ENCODE peak calls at places on chromosome 1, in five cellular contexts. One of them, this sample, is unnamed.

GRCh38 chr1:52237430-52237829 is 95.5 kb downstream of the ZFYVE9 start:
- DNase-seq in PC-3: peak; percentile 66
- DNase-seq in heart right ventricle: no peak
- DNase-seq in sigmoid colon: no peak
- DNase-seq in mesendoderm: no peak
- DNase-seq in this sample: no peak

GRCh38 chr1:91725961-91726704 is 159.8 kb downstream of the TGFBR3 start:
- DNase-seq in mesendoderm: no peak
- DNase-seq in sigmoid colon: peak; percentile 89
- DNase-seq in PC-3: no peak
- DNase-seq in heart right ventricle: no peak
- DNase-seq in this sample: no peak

GRCh38 chr1:165387956-165388355 is 31.4 kb upstream of the LMX1A start:
- DNase-seq in heart right ventricle: no peak
- DNase-seq in PC-3: no peak
- DNase-seq in mesendoderm: no peak
- DNase-seq in sigmoid colon: no peak
- DNase-seq in this sample: no peak

GRCh38 chr1:40740039-40740991 is 43.3 kb upstream of the KCNQ4 start:
- DNase-seq in PC-3: no peak
- DNase-seq in sigmoid colon: peak; percentile 72
- DNase-seq in mesendoderm: no peak
- DNase-seq in heart right ventricle: no peak
- DNase-seq in this sample: no peak

GRCh38 chr1:111242805-111243523 is 15.5 kb downstream of the CHI3L2 start:
- DNase-seq in PC-3: no peak
- DNase-seq in mesendoderm: no peak
- DNase-seq in sigmoid colon: no peak
- DNase-seq in heart right ventricle: peak; percentile 21
- DNase-seq in this sample: no peak

GRCh38 chr1:35047188-35047858 is 15.6 kb upstream of the ZMYM6 start:
- DNase-seq in sigmoid colon: no peak
- DNase-seq in PC-3: peak; percentile 64
- DNase-seq in heart right ventricle: no peak
- DNase-seq in mesendoderm: no peak
- DNase-seq in this sample: no peak

GRCh38 chr1:64969305-64970066 is 3.1 kb upstream of the JAK1 start:
- DNase-seq in mesendoderm: no peak
- DNase-seq in PC-3: peak; percentile 21
- DNase-seq in sigmoid colon: no peak
- DNase-seq in heart right ventricle: no peak
- DNase-seq in this sample: no peak

GRCh38 chr1:28064064-28064463 is 24.3 kb downstream of the EYA3 start:
- DNase-seq in heart right ventricle: no peak
- DNase-seq in sigmoid colon: no peak
- DNase-seq in mesendoderm: no peak
- DNase-seq in PC-3: peak; percentile 67
- DNase-seq in this sample: no peak

GRCh38 chr1:207243756-207244408 is 77.6 kb upstream of the CD55 start:
- DNase-seq in sigmoid colon: no peak
- DNase-seq in heart right ventricle: no peak
- DNase-seq in PC-3: no peak
- DNase-seq in mesendoderm: no peak
- DNase-seq in this sample: no peak

GRCh38 chr1:18293291-18293690 is 185.7 kb downstream of the IGSF21 start:
- DNase-seq in PC-3: no peak
- DNase-seq in heart right ventricle: no peak
- DNase-seq in sigmoid colon: no peak
- DNase-seq in mesendoderm: no peak
- DNase-seq in this sample: no peak

GRCh38 chr1:1665815-1666251 is 7.0 kb upstream of the CDK11B start:
- DNase-seq in sigmoid colon: peak; percentile 59
- DNase-seq in PC-3: no peak
- DNase-seq in heart right ventricle: no peak
- DNase-seq in mesendoderm: peak; percentile 44
- DNase-seq in this sample: no peak

GRCh38 chr1:166090244-166090643 is 76.6 kb downstream of the FAM78B start:
- DNase-seq in mesendoderm: no peak
- DNase-seq in sigmoid colon: no peak
- DNase-seq in PC-3: no peak
- DNase-seq in heart right ventricle: no peak
- DNase-seq in this sample: no peak

GRCh38 chr1:83499998-83500397 is 498.9 kb downstream of the TTLL7 start:
- DNase-seq in PC-3: no peak
- DNase-seq in heart right ventricle: no peak
- DNase-seq in sigmoid colon: no peak
- DNase-seq in mesendoderm: no peak
- DNase-seq in this sample: no peak

GRCh38 chr1:6448749-6449631 is 17.0 kb downstream of the TNFRSF25 start:
- DNase-seq in sigmoid colon: no peak
- DNase-seq in heart right ventricle: no peak
- DNase-seq in mesendoderm: peak; percentile 73
- DNase-seq in PC-3: peak; percentile 33
- DNase-seq in this sample: no peak

GRCh38 chr1:177748080-177748801 is 221.6 kb downstream of the SEC16B start:
- DNase-seq in heart right ventricle: no peak
- DNase-seq in PC-3: no peak
- DNase-seq in mesendoderm: no peak
- DNase-seq in sigmoid colon: no peak
- DNase-seq in this sample: no peak

GRCh38 chr1:18140411-18140810 is 32.8 kb downstream of the IGSF21 start:
- DNase-seq in mesendoderm: no peak
- DNase-seq in heart right ventricle: no peak
- DNase-seq in sigmoid colon: no peak
- DNase-seq in PC-3: no peak
- DNase-seq in this sample: no peak

GRCh38 chr1:6252374-6252710 is 8.4 kb downstream of the HES3 start:
- DNase-seq in PC-3: no peak
- DNase-seq in heart right ventricle: no peak
- DNase-seq in sigmoid colon: no peak
- DNase-seq in mesendoderm: no peak
- DNase-seq in this sample: no peak

GRCh38 chr1:54081306-54082270 is 28.2 kb downstream of the TCEANC2 start:
- DNase-seq in heart right ventricle: peak; percentile 30
- DNase-seq in mesendoderm: peak; percentile 97
- DNase-seq in sigmoid colon: peak; percentile 69
- DNase-seq in PC-3: peak; percentile 87
- DNase-seq in this sample: peak; percentile 70

GRCh38 chr1:74733616-74734484 is 898 bp downstream of the TYW3 start:
- DNase-seq in heart right ventricle: no peak
- DNase-seq in PC-3: peak; percentile 81
- DNase-seq in mesendoderm: peak; percentile 87
- DNase-seq in sigmoid colon: no peak
- DNase-seq in this sample: no peak

GRCh38 chr1:37471345-37472231 is 2.8 kb upstream of the ZC3H12A start:
- DNase-seq in PC-3: peak; percentile 82
- DNase-seq in sigmoid colon: peak; percentile 91
- DNase-seq in heart right ventricle: peak; percentile 67
- DNase-seq in mesendoderm: peak; percentile 95
- DNase-seq in this sample: peak; percentile 95

GRCh38 chr1:117846674-117847425 is 82.6 kb downstream of the GDAP2 start:
- DNase-seq in mesendoderm: no peak
- DNase-seq in PC-3: no peak
- DNase-seq in heart right ventricle: no peak
- DNase-seq in sigmoid colon: no peak
- DNase-seq in this sample: no peak

GRCh38 chr1:219427989-219428388 is 184.9 kb downstream of the ZC3H11B start:
- DNase-seq in sigmoid colon: no peak
- DNase-seq in mesendoderm: no peak
- DNase-seq in heart right ventricle: no peak
- DNase-seq in PC-3: no peak
- DNase-seq in this sample: no peak

GRCh38 chr1:70284366-70284765 is 63.2 kb downstream of the SRSF11 start:
- DNase-seq in sigmoid colon: no peak
- DNase-seq in PC-3: no peak
- DNase-seq in heart right ventricle: no peak
- DNase-seq in mesendoderm: no peak
- DNase-seq in this sample: no peak

GRCh38 chr1:161068306-161069200 is 1.1 kb downstream of the ARHGAP30 start:
- DNase-seq in sigmoid colon: peak; percentile 80
- DNase-seq in heart right ventricle: peak; percentile 62
- DNase-seq in mesendoderm: no peak
- DNase-seq in PC-3: no peak
- DNase-seq in this sample: peak; percentile 76

GRCh38 chr1:89953072-89953626 is 41.8 kb upstream of the ZNF326 start:
- DNase-seq in heart right ventricle: no peak
- DNase-seq in mesendoderm: peak; percentile 90
- DNase-seq in sigmoid colon: no peak
- DNase-seq in PC-3: peak; percentile 95
- DNase-seq in this sample: no peak

GRCh38 chr1:240098534-240098933 is 6.9 kb downstream of the FMN2 start:
- DNase-seq in heart right ventricle: no peak
- DNase-seq in mesendoderm: no peak
- DNase-seq in sigmoid colon: no peak
- DNase-seq in PC-3: peak; percentile 47
- DNase-seq in this sample: no peak

GRCh38 chr1:51819810-51820209 is 58.7 kb downstream of the NRDC start:
- DNase-seq in sigmoid colon: no peak
- DNase-seq in mesendoderm: no peak
- DNase-seq in heart right ventricle: no peak
- DNase-seq in PC-3: no peak
- DNase-seq in this sample: no peak

GRCh38 chr1:32470991-32471694 is 6.3 kb downstream of the ZBTB8B start:
- DNase-seq in heart right ventricle: no peak
- DNase-seq in sigmoid colon: no peak
- DNase-seq in mesendoderm: peak; percentile 66
- DNase-seq in PC-3: no peak
- DNase-seq in this sample: no peak

GRCh38 chr1:98053471-98054366 is 132.9 kb upstream of the DPYD start:
- DNase-seq in PC-3: peak; percentile 87
- DNase-seq in mesendoderm: peak; percentile 92
- DNase-seq in heart right ventricle: peak; percentile 65
- DNase-seq in sigmoid colon: peak; percentile 68
- DNase-seq in this sample: no peak

GRCh38 chr1:116311756-116312691 is 61.0 kb upstream of the ATP1A1 start:
- DNase-seq in heart right ventricle: no peak
- DNase-seq in mesendoderm: no peak
- DNase-seq in sigmoid colon: no peak
- DNase-seq in PC-3: peak; percentile 73
- DNase-seq in this sample: no peak

GRCh38 chr1:17955302-17956285 is 152.0 kb upstream of the IGSF21 start:
- DNase-seq in PC-3: peak; percentile 25
- DNase-seq in mesendoderm: no peak
- DNase-seq in heart right ventricle: no peak
- DNase-seq in sigmoid colon: no peak
- DNase-seq in this sample: no peak

GRCh38 chr1:180255538-180256352 is 25.7 kb downstream of the LHX4 start:
- DNase-seq in sigmoid colon: no peak
- DNase-seq in heart right ventricle: no peak
- DNase-seq in PC-3: no peak
- DNase-seq in mesendoderm: no peak
- DNase-seq in this sample: no peak

GRCh38 chr1:101130673-101131072 is 105.1 kb upstream of the DPH5 start:
- DNase-seq in heart right ventricle: no peak
- DNase-seq in mesendoderm: peak; percentile 66
- DNase-seq in PC-3: peak; percentile 74
- DNase-seq in sigmoid colon: no peak
- DNase-seq in this sample: no peak

GRCh38 chr1:177383715-177384114 is 213.0 kb downstream of the BRINP2 start:
- DNase-seq in sigmoid colon: no peak
- DNase-seq in mesendoderm: no peak
- DNase-seq in PC-3: no peak
- DNase-seq in heart right ventricle: no peak
- DNase-seq in this sample: no peak

GRCh38 chr1:147577033-147577773 is 35.9 kb downstream of the BCL9 start:
- DNase-seq in sigmoid colon: no peak
- DNase-seq in mesendoderm: no peak
- DNase-seq in PC-3: no peak
- DNase-seq in heart right ventricle: no peak
- DNase-seq in this sample: no peak

GRCh38 chr1:203871114-203871875 is 9.9 kb downstream of the SNRPE start:
- DNase-seq in PC-3: peak; percentile 88
- DNase-seq in mesendoderm: peak; percentile 82
- DNase-seq in sigmoid colon: peak; percentile 69
- DNase-seq in heart right ventricle: no peak
- DNase-seq in this sample: no peak

GRCh38 chr1:46677339-46677738 is 5.7 kb downstream of the TEX38 start:
- DNase-seq in sigmoid colon: no peak
- DNase-seq in mesendoderm: no peak
- DNase-seq in PC-3: no peak
- DNase-seq in heart right ventricle: no peak
- DNase-seq in this sample: no peak

GRCh38 chr1:198749279-198749678 is 110.4 kb downstream of the PTPRC start:
- DNase-seq in heart right ventricle: no peak
- DNase-seq in PC-3: peak; percentile 50
- DNase-seq in mesendoderm: no peak
- DNase-seq in sigmoid colon: no peak
- DNase-seq in this sample: no peak

GRCh38 chr1:150302338-150302737 is 8.7 kb downstream of the MRPS21 start:
- DNase-seq in mesendoderm: no peak
- DNase-seq in heart right ventricle: no peak
- DNase-seq in sigmoid colon: no peak
- DNase-seq in PC-3: no peak
- DNase-seq in this sample: no peak

GRCh38 chr1:81920245-81920740 is 119.6 kb downstream of the ADGRL2 start:
- DNase-seq in sigmoid colon: no peak
- DNase-seq in heart right ventricle: peak; percentile 17
- DNase-seq in mesendoderm: peak; percentile 97
- DNase-seq in PC-3: no peak
- DNase-seq in this sample: no peak

GRCh38 chr1:3729594-3730555 is 22.4 kb upstream of the CCDC27 start:
- DNase-seq in heart right ventricle: peak; percentile 6
- DNase-seq in sigmoid colon: no peak
- DNase-seq in PC-3: no peak
- DNase-seq in mesendoderm: no peak
- DNase-seq in this sample: no peak
- H3K36me3 ChIP-seq in heart right ventricle: no peaks in the 10 kb centered on the region
- H3K36me3 ChIP-seq in sigmoid colon: no peaks in the 10 kb centered on the region
- H3K36me3 ChIP-seq in PC-3: no peaks in the 10 kb centered on the region
- H3K36me3 ChIP-seq in mesendoderm: no peaks in the 10 kb centered on the region
- H3K36me3 ChIP-seq in this sample: no peaks in the 10 kb centered on the region

GRCh38 chr1:184748767-184749166 is 5.9 kb downstream of the EDEM3 start:
- DNase-seq in PC-3: no peak
- DNase-seq in mesendoderm: no peak
- DNase-seq in heart right ventricle: no peak
- DNase-seq in sigmoid colon: no peak
- DNase-seq in this sample: no peak
- H3K4me1 ChIP-seq in PC-3: peaks cover 39% of the 10 kb centered on the region
- H3K4me1 ChIP-seq in mesendoderm: no peaks in the 10 kb centered on the region
- H3K4me1 ChIP-seq in heart right ventricle: peaks cover 69% of the 10 kb centered on the region
- H3K4me1 ChIP-seq in sigmoid colon: no peaks in the 10 kb centered on the region
- H3K4me1 ChIP-seq in this sample: peaks cover 2% of the 10 kb centered on the region

GRCh38 chr1:158951956-158952355 is 20.6 kb downstream of the PYHIN1 start:
- DNase-seq in sigmoid colon: no peak
- DNase-seq in PC-3: no peak
- DNase-seq in mesendoderm: no peak
- DNase-seq in heart right ventricle: no peak
- DNase-seq in this sample: no peak
- H3K36me3 ChIP-seq in sigmoid colon: no peaks in the 10 kb centered on the region
- H3K36me3 ChIP-seq in PC-3: no peaks in the 10 kb centered on the region
- H3K36me3 ChIP-seq in mesendoderm: no peaks in the 10 kb centered on the region
- H3K36me3 ChIP-seq in heart right ventricle: no peaks in the 10 kb centered on the region
- H3K36me3 ChIP-seq in this sample: no peaks in the 10 kb centered on the region

GRCh38 chr1:221711642-221712041 is 30.2 kb downstream of the DUSP10 start:
- DNase-seq in mesendoderm: no peak
- DNase-seq in PC-3: no peak
- DNase-seq in heart right ventricle: no peak
- DNase-seq in sigmoid colon: no peak
- DNase-seq in this sample: no peak
- H3K4me1 ChIP-seq in mesendoderm: peaks cover 6% of the 10 kb centered on the region
- H3K4me1 ChIP-seq in PC-3: peaks cover 27% of the 10 kb centered on the region
- H3K4me1 ChIP-seq in heart right ventricle: peaks cover 20% of the 10 kb centered on the region
- H3K4me1 ChIP-seq in sigmoid colon: no peaks in the 10 kb centered on the region
- H3K4me1 ChIP-seq in this sample: no peaks in the 10 kb centered on the region